ENCODE peak calls at places on chromosomes 4 and X, in nine cellular contexts. E, D, W, K, C, N, V, Y and A are unnamed samples.

GRCh38 chr4:82787342-82787741 is 11.3 kb downstream of the SCD5 start:
- DNase-seq in W (no peak), Y (no peak), C (no peak), D (peak; percentile 54), E (no peak), N (no peak), V (no peak), K (no peak), A (no peak)

GRCh38 chrX:56025872-56026571 is 206.1 kb upstream of the KLF8 start:
- DNase-seq in K (no peak), V (no peak), D (no peak), E (no peak), N (no peak), C (no peak), W (no peak), Y (no peak), A (no peak)

GRCh38 chrX:52271212-52271611 is 86.5 kb downstream of the MAGED4 start:
- DNase-seq in K (no peak), C (no peak), D (no peak), V (no peak), N (no peak), Y (no peak), E (no peak), W (no peak), A (no peak)

GRCh38 chr4:57612279-57612678 is 502.1 kb upstream of the IGFBP7 start:
- DNase-seq in K (no peak), Y (no peak), C (no peak), V (no peak), D (no peak), E (no peak), N (no peak), W (no peak), A (no peak)

GRCh38 chrX:72094894-72095293 is 36.8 kb downstream of the RTL5 start:
- DNase-seq in C (peak; percentile 81), E (no peak), N (no peak), Y (no peak), D (no peak), V (no peak), K (peak; percentile 87), W (no peak), A (no peak)

GRCh38 chrX:13669246-13669689 is 16.3 kb downstream of the TCEANC start:
- DNase-seq in C (peak; percentile 59), W (no peak), D (peak; percentile 66), V (peak; percentile 61), N (peak; percentile 19), Y (no peak), E (peak; percentile 81), K (peak; percentile 75), A (peak; percentile 67)

GRCh38 chrX:136529795-136530194 is 2.2 kb upstream of the VGLL1 start:
- DNase-seq in N (no peak), D (no peak), C (no peak), V (no peak), W (no peak), E (no peak), K (no peak), Y (no peak), A (no peak)

GRCh38 chr4:108417923-108418322 is 202.5 kb upstream of the RPL34 start:
- DNase-seq in Y (no peak), N (no peak), D (no peak), E (no peak), W (no peak), K (no peak), V (no peak), C (no peak), A (no peak)

GRCh38 chrX:17860811-17861495 is at the start of gene RAI2:
- DNase-seq in V (peak; percentile 52), E (peak; percentile 50), K (no peak), D (no peak), W (no peak), C (peak; percentile 78), Y (peak; percentile 78), N (peak; percentile 30), A (no peak)

GRCh38 chr4:11632488-11632887 is 203.8 kb upstream of the HS3ST1 start:
- DNase-seq in D (no peak), K (no peak), W (no peak), C (no peak), V (no peak), Y (no peak), N (no peak), E (no peak), A (no peak)

GRCh38 chr4:168871686-168872085 is 138.4 kb downstream of the CBR4 start:
- DNase-seq in W (no peak), V (no peak), C (no peak), D (no peak), K (no peak), Y (no peak), N (no peak), E (no peak), A (no peak)

GRCh38 chrX:12956704-12957541 is 18.0 kb upstream of the TMSB4X start:
- DNase-seq in V (no peak), N (no peak), K (peak; percentile 79), D (no peak), W (peak; percentile 61), E (no peak), Y (no peak), C (no peak), A (no peak)

GRCh38 chr4:110305455-110305854 is 107.0 kb upstream of the ELOVL6 start:
- DNase-seq in N (no peak), W (no peak), C (no peak), E (no peak), D (no peak), K (no peak), Y (no peak), V (no peak), A (no peak)

GRCh38 chr4:37002625-37003024 is 241.9 kb upstream of the NWD2 start:
- DNase-seq in K (no peak), E (no peak), W (no peak), V (no peak), D (no peak), N (no peak), Y (no peak), C (no peak), A (no peak)

GRCh38 chr4:21195682-21196081 is 495.4 kb downstream of the PACRGL start:
- DNase-seq in N (no peak), V (no peak), W (no peak), Y (no peak), C (no peak), K (no peak), D (no peak), E (no peak), A (no peak)

GRCh38 chr4:175935016-175935661 is 123.1 kb upstream of the GPM6A start:
- DNase-seq in V (no peak), E (no peak), C (no peak), W (no peak), N (no peak), D (no peak), K (no peak), Y (no peak), A (no peak)

DNA sequence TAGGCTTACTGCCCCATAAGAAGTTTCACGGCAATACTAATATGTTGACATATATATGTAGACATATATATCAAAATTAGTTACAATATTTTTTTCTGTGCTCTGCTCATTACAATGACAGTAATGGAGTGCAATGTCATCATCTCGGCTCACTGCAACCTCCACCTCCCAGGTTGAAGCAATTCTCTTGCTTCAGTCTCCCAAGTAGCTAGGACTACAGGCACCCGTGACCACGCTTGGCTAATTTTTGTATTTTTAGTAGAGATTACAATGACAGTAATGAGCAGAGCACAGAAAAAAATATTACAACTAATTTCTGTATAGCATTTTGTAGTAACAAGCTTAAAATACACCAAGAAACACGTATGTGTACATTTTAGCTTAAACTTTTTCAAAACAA is 7.6 kb downstream of the EIF4E start:
- DNase-seq in C (no peak), D (no peak), W (no peak), V (no peak), Y (no peak), K (no peak), E (no peak), N (no peak), A (no peak)
- H3K4me1 ChIP-seq in C (no peaks in the 10 kb centered on the region), D (peaks cover 7% of the 10 kb centered on the region), W (no peaks in the 10 kb centered on the region), V (no peaks in the 10 kb centered on the region), Y (peaks cover 3% of the 10 kb centered on the region), K (peaks cover 9% of the 10 kb centered on the region), E (no peaks in the 10 kb centered on the region), N (peaks cover 45% of the 10 kb centered on the region), A (no peaks in the 10 kb centered on the region)

DNA sequence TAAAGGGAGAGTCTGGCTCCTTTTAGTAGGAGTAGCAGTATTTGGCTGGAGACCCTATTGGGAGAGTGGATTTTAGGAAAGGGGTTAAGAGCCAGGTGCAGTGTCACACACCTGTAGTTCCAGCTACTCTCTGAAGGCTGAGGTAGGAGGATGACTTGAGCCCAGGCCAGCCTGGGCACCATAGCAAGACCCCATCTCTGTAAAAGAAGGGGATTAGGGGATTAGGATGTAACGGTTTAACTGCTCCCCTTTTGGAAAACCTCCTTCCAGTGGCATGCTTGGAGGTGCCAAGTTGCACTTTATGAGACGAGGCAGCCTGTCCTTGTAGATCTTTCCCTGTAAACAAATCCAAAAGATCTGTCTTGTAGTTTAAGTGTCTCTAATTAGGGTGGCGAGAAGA is 140.0 kb downstream of the KLHL8 start:
- DNase-seq in V (no peak), W (no peak), D (no peak), Y (no peak), E (no peak), K (no peak), N (no peak), C (no peak), A (no peak)
- H3K4me1 ChIP-seq in V (peaks cover 15% of the 10 kb centered on the region), W (peaks cover 7% of the 10 kb centered on the region), D (peaks cover 87% of the 10 kb centered on the region), Y (peaks cover 84% of the 10 kb centered on the region), E (peaks cover 11% of the 10 kb centered on the region), K (peaks cover 4% of the 10 kb centered on the region), N (peaks cover 90% of the 10 kb centered on the region), C (peaks cover 9% of the 10 kb centered on the region), A (no peaks in the 10 kb centered on the region)

DNA sequence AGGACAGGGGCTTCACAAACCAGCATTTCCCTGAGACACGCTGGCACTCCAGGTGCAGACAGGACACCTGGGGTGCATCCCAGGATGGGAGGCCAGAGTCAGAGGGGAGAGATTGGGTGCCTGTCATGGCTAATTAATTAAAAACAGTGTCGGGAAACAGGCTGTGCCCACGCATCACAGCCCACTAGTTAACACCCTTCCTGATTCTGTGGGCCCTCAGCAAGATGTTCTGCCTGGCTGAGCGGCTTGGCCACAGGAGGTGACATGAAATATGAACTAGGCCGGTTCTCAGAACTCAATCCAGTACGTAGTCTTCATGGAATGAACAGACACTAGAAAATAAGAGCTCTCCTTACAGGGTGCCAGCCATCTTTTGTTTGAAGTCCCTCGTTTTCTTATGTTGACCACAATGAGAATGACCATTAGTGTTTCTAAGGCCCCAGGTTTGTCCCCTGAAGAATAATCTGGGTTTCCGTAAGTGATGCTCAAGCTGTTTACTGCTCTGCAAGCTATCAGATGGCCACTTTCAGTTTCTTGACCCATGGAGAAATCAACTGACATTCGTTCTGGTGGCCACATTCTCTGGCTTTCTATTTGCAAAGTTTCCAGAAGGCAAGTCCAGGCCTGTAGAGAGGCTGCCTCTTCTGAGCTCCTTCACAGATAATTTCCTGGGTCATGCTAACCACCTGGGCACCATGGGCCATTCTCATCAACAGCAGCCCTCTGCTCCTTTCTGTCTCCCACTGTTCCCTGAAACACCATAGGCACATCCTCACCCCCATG is 72.3 kb downstream of the SLC34A2 start:
- DNase-seq in W (no peak), V (no peak), E (no peak), D (no peak), C (no peak), N (no peak), K (no peak), Y (no peak), A (no peak)
- H3K4me1 ChIP-seq in W (no peaks in the 10 kb centered on the region), V (no peaks in the 10 kb centered on the region), E (no peaks in the 10 kb centered on the region), D (no peaks in the 10 kb centered on the region), C (peaks cover 1% of the 10 kb centered on the region), N (no peaks in the 10 kb centered on the region), K (no peaks in the 10 kb centered on the region), Y (no peaks in the 10 kb centered on the region), A (no peaks in the 10 kb centered on the region)

GRCh38 chr4:184812181-184812542 is 13.6 kb downstream of the ACSL1 start:
- DNase-seq in K (no peak), W (no peak), D (no peak), V (no peak), E (no peak), Y (peak; percentile 13), C (no peak), N (no peak), A (no peak)
- H3K4me1 ChIP-seq in K (no peaks in the 10 kb centered on the region), W (peaks cover 11% of the 10 kb centered on the region), D (peaks cover 93% of the 10 kb centered on the region), V (peaks cover 17% of the 10 kb centered on the region), E (peaks cover 25% of the 10 kb centered on the region), Y (peaks cover 80% of the 10 kb centered on the region), C (peaks cover 15% of the 10 kb centered on the region), N (peaks cover 71% of the 10 kb centered on the region), A (peaks cover 86% of the 10 kb centered on the region)